ENCODE peak calls at places on chromosomes 3 and 15, in ten cellular contexts. S is PC-9; Y is upper lobe of right lung; P is K562; Q is astrocyte; N is heart right ventricle; L is adrenal gland; V is thoracic aorta; G is effector memory CD4-positive, alpha-beta T cell; H is aorta. U is an unnamed sample. For H3K36me3 and H3K9me3, the result is how much of the 10 kb centered on the place peaks cover.

GRCh38 chr3:184874709-184875644 is 63.0 kb downstream of the VPS8 start:
- DNase-seq in S (peak), Y (no peak), P (peak), Q (peak), N (peak), L (peak), V (no peak), G (no peak), H (no peak), U (no peak)

GRCh38 chr3:140469491-140469890 is 208.4 kb upstream of the TRIM42 start:
- DNase-seq in S (no peak), Y (no peak), P (no peak), Q (peak), N (no peak), L (no peak), V (no peak), G (no peak), H (no peak), U (no peak)

GRCh38 chr3:150599611-150600297 is 3.4 kb upstream of the SELENOT start:
- DNase-seq in S (peak), Y (no peak), P (peak), Q (peak), N (no peak), L (peak), V (no peak), G (no peak), H (no peak), U (no peak)

GRCh38 chr3:151841801-151842200 is 27.9 kb downstream of the AADAC start:
- DNase-seq in S (no peak), Y (no peak), P (no peak), Q (peak), N (no peak), L (no peak), V (no peak), G (no peak), H (no peak), U (no peak)

GRCh38 chr3:59049671-59050331 is at the start of gene CFAP20DC:
- DNase-seq in S (peak), Y (peak), P (peak), Q (peak), N (peak), L (peak), V (peak), G (peak), H (peak), U (peak)

GRCh38 chr3:98962189-98962930 is 60.9 kb upstream of the DCBLD2 start:
- DNase-seq in S (no peak), Y (no peak), P (no peak), Q (peak), N (no peak), L (no peak), V (no peak), G (no peak), H (no peak), U (no peak)

GRCh38 chr3:6989608-6990291 is 128.8 kb downstream of the GRM7 start:
- DNase-seq in S (no peak), Y (no peak), P (no peak), Q (no peak), N (no peak), L (no peak), V (no peak), G (no peak), H (no peak), U (no peak)

GRCh38 chr3:100489118-100489517 is 3.3 kb upstream of the TMEM45A start:
- DNase-seq in S (no peak), Y (no peak), P (no peak), Q (no peak), N (no peak), L (no peak), V (no peak), G (no peak), H (no peak), U (no peak)

GRCh38 chr3:55157736-55158135 is 229.9 kb upstream of the LRTM1 start:
- DNase-seq in S (no peak), Y (no peak), P (no peak), Q (peak), N (no peak), L (no peak), V (no peak), G (no peak), H (no peak), U (no peak)

GRCh38 chr3:54822206-54822605 is 105.7 kb downstream of the LRTM1 start:
- DNase-seq in S (no peak), Y (no peak), P (no peak), Q (peak), N (peak), L (peak), V (no peak), G (no peak), H (no peak), U (no peak)

GRCh38 chr3:58377750-58378149 is 45.1 kb downstream of the PXK start:
- DNase-seq in S (no peak), Y (no peak), P (no peak), Q (no peak), N (no peak), L (no peak), V (no peak), G (no peak), H (no peak), U (no peak)

GRCh38 chr15:83657549-83657948 is 3.6 kb downstream of the ADAMTSL3 start:
- DNase-seq in S (no peak), Y (no peak), P (peak), Q (no peak), N (peak), L (no peak), V (no peak), G (no peak), H (no peak), U (no peak)
- H3K36me3 ChIP-seq in S (under half), Y (under half), P (under half), Q (under half), N (under half), L (under half), V (under half), G (under half), H (under half), U (under half)

GRCh38 chr3:172542999-172543398 is 19.8 kb upstream of the TNFSF10 start:
- DNase-seq in S (no peak), Y (no peak), P (no peak), Q (peak), N (no peak), L (no peak), V (no peak), G (no peak), H (no peak), U (no peak)
- H3K27ac ChIP-seq in S (no peak), Y (no peak), P (no peak), Q (no peak), N (no peak), L (peak), V (no peak), G (no peak), H (no peak), U (no peak)

GRCh38 chr3:191269289-191270085 is 59.7 kb upstream of the CCDC50 start:
- DNase-seq in S (no peak), Y (no peak), P (no peak), Q (peak), N (no peak), L (no peak), V (no peak), G (no peak), H (no peak), U (no peak)
- H3K9me3 ChIP-seq in S (under half), Y (under half), P (under half), Q (under half), N (under half), L (under half), V (under half), G (under half), H (under half), U (under half)

GRCh38 chr15:88463870-88464532 is 3.2 kb downstream of the MRPL46 start:
- DNase-seq in S (no peak), Y (no peak), P (no peak), Q (no peak), N (peak), L (no peak), V (no peak), G (no peak), H (no peak), U (no peak)
- H3K36me3 ChIP-seq in S (under half), Y (half or more), P (half or more), Q (under half), N (under half), L (under half), V (under half), G (half or more), H (under half), U (half or more)

GRCh38 chr15:91199511-91199910 is 99.5 kb downstream of the SV2B start:
- DNase-seq in S (no peak), Y (no peak), P (no peak), Q (no peak), N (no peak), L (no peak), V (no peak), G (no peak), H (no peak), U (no peak)

GRCh38 chr15:91196768-91197167 is 96.7 kb downstream of the SV2B start:
- DNase-seq in S (no peak), Y (no peak), P (no peak), Q (no peak), N (no peak), L (no peak), V (no peak), G (no peak), H (no peak), U (no peak)

GRCh38 chr15:91200101-91200754 is 100.2 kb downstream of the SV2B start:
- DNase-seq in S (no peak), Y (no peak), P (no peak), Q (no peak), N (no peak), L (no peak), V (no peak), G (no peak), H (no peak), U (no peak)

GRCh38 chr15:91203619-91204018 is 103.6 kb downstream of the SV2B start:
- DNase-seq in S (no peak), Y (no peak), P (no peak), Q (no peak), N (no peak), L (no peak), V (no peak), G (no peak), H (no peak), U (no peak)

DNA sequence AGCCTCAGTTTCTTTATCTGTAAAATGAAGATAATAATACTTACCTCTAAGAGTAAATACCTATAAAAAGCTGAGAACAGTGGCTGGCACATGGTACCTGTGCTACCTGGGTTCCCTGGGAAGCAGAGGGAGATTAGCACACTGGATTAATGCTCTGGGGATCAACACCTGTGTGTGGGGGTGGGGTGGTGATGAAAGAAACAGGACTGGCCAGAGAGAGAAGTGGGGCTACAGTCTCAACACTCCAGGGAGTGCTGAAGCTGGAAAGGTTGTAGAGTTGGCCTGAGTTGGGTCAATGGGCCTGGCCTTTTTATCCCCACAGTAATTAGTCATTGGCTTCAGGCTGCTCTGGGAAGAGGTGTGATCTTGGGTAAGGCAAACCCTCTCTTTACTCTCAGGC is 102.5 kb downstream of the SV2B start:
- DNase-seq in S (no peak), Y (no peak), P (no peak), Q (no peak), N (no peak), L (no peak), V (no peak), G (no peak), H (no peak), U (no peak)
- H3K27ac ChIP-seq in S (no peak), Y (no peak), P (no peak), Q (no peak), N (no peak), L (no peak), V (no peak), G (no peak), H (no peak), U (no peak)

GRCh38 chr15:44873103-44873502 is 83.4 kb upstream of the TERB2 start:
- DNase-seq in S (no peak), Y (no peak), P (no peak), Q (no peak), N (no peak), L (no peak), V (no peak), G (no peak), H (no peak), U (no peak)

GRCh38 chr15:44883219-44883900 is 73.1 kb upstream of the TERB2 start:
- DNase-seq in S (no peak), Y (no peak), P (no peak), Q (no peak), N (no peak), L (no peak), V (no peak), G (no peak), H (no peak), U (no peak)

GRCh38 chr15:44882499-44882968 is 74.0 kb upstream of the TERB2 start:
- DNase-seq in S (no peak), Y (no peak), P (no peak), Q (no peak), N (no peak), L (no peak), V (no peak), G (no peak), H (no peak), U (no peak)

GRCh38 chr15:44879066-44879465 is 77.4 kb upstream of the TERB2 start:
- DNase-seq in S (no peak), Y (no peak), P (no peak), Q (no peak), N (no peak), L (no peak), V (no peak), G (no peak), H (no peak), U (no peak)
- H3K9me3 ChIP-seq in S (under half), Y (under half), P (under half), Q (under half), N (under half), L (under half), V (under half), G (under half), H (under half), U (under half)

GRCh38 chr15:30954674-30955073 is 36.8 kb downstream of the MTMR10 start:
- DNase-seq in S (no peak), Y (no peak), P (no peak), Q (peak), N (no peak), L (no peak), V (no peak), G (no peak), H (no peak), U (no peak)
- H3K36me3 ChIP-seq in S (under half), Y (half or more), P (under half), Q (under half), N (under half), L (under half), V (half or more), G (half or more), H (under half), U (half or more)

U was measured in right atrium auricular region.